ENCODE peak calls at places on chromosomes 12 and 14, in five cellular contexts. Q, D, C, W and M are unnamed samples.

GRCh38 chr12:42446761-42447160 is 120.8 kb downstream of the PPHLN1 start:
- DNase-seq in W (no peak), D (no peak), C (no peak), Q (no peak), M (no peak)

GRCh38 chr12:95231190-95231589 is 13.6 kb downstream of the VEZT start:
- DNase-seq in C (no peak), Q (peak; percentile 19), D (peak; percentile 53), W (no peak), M (no peak)

GRCh38 chr14:61545716-61546455 is 149.4 kb upstream of the HIF1A start:
- DNase-seq in C (no peak), Q (no peak), D (no peak), W (no peak), M (no peak)

GRCh38 chr12:54378791-54379400 is 5.6 kb downstream of the ZNF385A start:
- DNase-seq in Q (peak; percentile 57), W (peak; percentile 58), D (peak; percentile 69), C (peak; percentile 66), M (peak; percentile 74)

GRCh38 chr12:6927999-6928702 is 392 bp downstream of the ATN1 start:
- DNase-seq in Q (no peak), W (no peak), D (peak; percentile 33), C (no peak), M (no peak)

GRCh38 chr14:73472182-73473114 is 14.1 kb upstream of the NUMB start:
- DNase-seq in D (peak; percentile 78), W (peak; percentile 68), C (no peak), Q (peak; percentile 65), M (no peak)

GRCh38 chr14:78836777-78837176 is 666.6 kb downstream of the NRXN3 start:
- DNase-seq in W (peak; percentile 71), C (peak; percentile 67), Q (peak; percentile 22), D (peak; percentile 70), M (peak; percentile 41)

GRCh38 chr14:105178069-105178867 is 2.8 kb downstream of the NUDT14 start:
- DNase-seq in W (no peak), Q (no peak), C (no peak), D (no peak), M (no peak)

GRCh38 chr12:62214847-62215246 is 45.4 kb upstream of the USP15 start:
- DNase-seq in D (no peak), W (no peak), C (no peak), Q (no peak), M (no peak)

GRCh38 chr12:108309674-108310312 is 29.3 kb downstream of the CMKLR1 start:
- DNase-seq in Q (no peak), W (no peak), C (no peak), D (no peak), M (no peak)